ENCODE peak calls at places on chromosomes 13 and 19, in eight cellular contexts. L, E, V, F, U, Q, T and I are unnamed samples. For H3K9me3 and H3K4me1, the result is how much of the 10 kb centered on the place peaks cover.

GRCh38 chr13:110334841-110335490 is 27.9 kb downstream of the COL4A2 start:
- DNase-seq in Q (no peak), V (no peak), U (no peak), E (no peak), T (no peak), F (no peak), L (no peak), I (no peak)

GRCh38 chr13:95714142-95714832 is 37.3 kb downstream of the DNAJC3 start:
- DNase-seq in U (no peak), Q (no peak), E (peak), T (no peak), F (no peak), V (no peak), L (no peak), I (no peak)

GRCh38 chr13:98349731-98350305 is 172.7 kb upstream of the RNF113B start:
- DNase-seq in U (no peak), Q (peak), E (no peak), T (no peak), V (no peak), F (no peak), L (no peak), I (no peak)

GRCh38 chr13:51674276-51674675 is 90.0 kb downstream of the WDFY2 start:
- DNase-seq in L (no peak), U (no peak), Q (no peak), F (peak), E (no peak), T (no peak), V (no peak), I (no peak)

GRCh38 chr13:37869506-37869755 is 141 bp downstream of the TRPC4 start:
- DNase-seq in T (no peak), U (no peak), Q (no peak), F (peak), E (no peak), V (peak), L (no peak), I (no peak)

GRCh38 chr13:98385591-98385990 is 191.3 kb downstream of the STK24 start:
- DNase-seq in L (no peak), Q (no peak), T (no peak), V (no peak), F (no peak), U (no peak), E (no peak), I (no peak)

GRCh38 chr13:114119196-114119595 is 13.2 kb downstream of the RASA3 start:
- DNase-seq in U (no peak), E (peak), T (no peak), V (no peak), L (no peak), Q (no peak), F (no peak), I (no peak)

GRCh38 chr19:372306-372890 is 27.8 kb upstream of the MIER2 start:
- DNase-seq in T (no peak), U (no peak), F (no peak), Q (peak), L (no peak), E (peak), V (no peak), I (no peak)

GRCh38 chr19:16088985-16089846 is 12.9 kb downstream of the TPM4 start:
- DNase-seq in Q (peak), L (no peak), E (no peak), T (no peak), V (no peak), U (no peak), F (no peak), I (no peak)

GRCh38 chr19:8370176-8371010 is 6.4 kb downstream of the ANGPTL4 start:
- DNase-seq in U (no peak), Q (peak), T (no peak), E (no peak), L (no peak), V (no peak), F (no peak), I (peak)

GRCh38 chr13:109592776-109593175 is 193.6 kb downstream of the IRS2 start:
- DNase-seq in L (no peak), E (no peak), T (no peak), U (no peak), F (no peak), V (no peak), Q (no peak), I (no peak)

GRCh38 chr19:4738734-4739133 is 15.1 kb upstream of the DPP9 start:
- DNase-seq in V (no peak), Q (no peak), L (no peak), U (no peak), E (peak), T (no peak), F (no peak), I (no peak)

GRCh38 chr13:108615241-108615640 is 14.2 kb upstream of the MYO16 start:
- DNase-seq in E (no peak), Q (no peak), L (no peak), V (no peak), F (no peak), U (no peak), T (no peak), I (no peak)

GRCh38 chr13:74093691-74094090 is 40.5 kb downstream of the KLF12 start:
- DNase-seq in T (no peak), Q (no peak), V (no peak), U (no peak), L (no peak), E (peak), F (no peak), I (no peak)

GRCh38 chr19:46617566-46618079 is 7.3 kb downstream of the PTGIR start:
- DNase-seq in T (no peak), Q (no peak), V (no peak), F (no peak), L (no peak), U (no peak), E (no peak), I (no peak)

GRCh38 chr13:111846396-111847174 is 220.4 kb upstream of the SOX1 start:
- DNase-seq in E (no peak), U (no peak), F (peak), T (no peak), L (no peak), Q (no peak), V (no peak), I (no peak)

GRCh38 chr19:44890366-44891015 is 563 bp upstream of the TOMM40 start:
- DNase-seq in U (peak), T (peak), Q (peak), E (peak), L (peak), V (peak), F (peak), I (peak)

GRCh38 chr13:74755065-74755464 is 620.9 kb upstream of the KLF12 start:
- DNase-seq in U (no peak), L (no peak), T (no peak), E (peak), F (no peak), Q (no peak), V (no peak), I (no peak)

GRCh38 chr13:105863300-105863699 is 672.2 kb downstream of the EFNB2 start:
- DNase-seq in Q (no peak), T (no peak), U (no peak), E (no peak), V (no peak), F (no peak), L (no peak), I (no peak)

GRCh38 chr13:112812306-112813034 is 122.6 kb downstream of the ATP11A start:
- DNase-seq in F (no peak), Q (peak), T (no peak), E (no peak), L (no peak), V (no peak), U (no peak), I (peak)

GRCh38 chr13:99911965-99912566 is 59.5 kb downstream of the ZIC5 start:
- DNase-seq in E (no peak), F (no peak), V (no peak), Q (no peak), U (no peak), L (no peak), T (no peak), I (no peak)

GRCh38 chr13:41039746-41040145 is 20.6 kb upstream of the ELF1 start:
- DNase-seq in F (no peak), Q (no peak), T (no peak), E (no peak), U (no peak), L (no peak), V (no peak), I (no peak)

GRCh38 chr13:41034862-41035261 is 15.7 kb upstream of the ELF1 start:
- DNase-seq in U (no peak), Q (no peak), T (no peak), V (no peak), E (peak), F (no peak), L (no peak), I (no peak)

GRCh38 chr13:41040584-41041334 is 20.6 kb upstream of the WBP4 start:
- DNase-seq in Q (no peak), E (no peak), U (no peak), V (no peak), L (no peak), T (no peak), F (no peak), I (no peak)
- H3K9me3 ChIP-seq in Q (under half), E (under half), U (under half), V (under half), L (under half), T (under half), F (under half), I (under half)

GRCh38 chr19:18742838-18743237 is 48.3 kb downstream of the COMP start:
- DNase-seq in E (no peak), L (no peak), F (no peak), U (no peak), V (no peak), Q (no peak), T (no peak), I (no peak)

GRCh38 chr19:18741566-18742121 is 49.5 kb downstream of the COMP start:
- DNase-seq in Q (peak), L (no peak), U (no peak), E (no peak), T (no peak), V (no peak), F (no peak), I (peak)

GRCh38 chr19:18742324-18742723 is 48.8 kb downstream of the COMP start:
- DNase-seq in L (no peak), F (no peak), U (no peak), V (no peak), Q (peak), T (no peak), E (no peak), I (no peak)

GRCh38 chr19:18744019-18744418 is 47.1 kb downstream of the COMP start:
- DNase-seq in U (no peak), Q (no peak), F (no peak), E (no peak), T (no peak), V (no peak), L (no peak), I (no peak)

DNA sequence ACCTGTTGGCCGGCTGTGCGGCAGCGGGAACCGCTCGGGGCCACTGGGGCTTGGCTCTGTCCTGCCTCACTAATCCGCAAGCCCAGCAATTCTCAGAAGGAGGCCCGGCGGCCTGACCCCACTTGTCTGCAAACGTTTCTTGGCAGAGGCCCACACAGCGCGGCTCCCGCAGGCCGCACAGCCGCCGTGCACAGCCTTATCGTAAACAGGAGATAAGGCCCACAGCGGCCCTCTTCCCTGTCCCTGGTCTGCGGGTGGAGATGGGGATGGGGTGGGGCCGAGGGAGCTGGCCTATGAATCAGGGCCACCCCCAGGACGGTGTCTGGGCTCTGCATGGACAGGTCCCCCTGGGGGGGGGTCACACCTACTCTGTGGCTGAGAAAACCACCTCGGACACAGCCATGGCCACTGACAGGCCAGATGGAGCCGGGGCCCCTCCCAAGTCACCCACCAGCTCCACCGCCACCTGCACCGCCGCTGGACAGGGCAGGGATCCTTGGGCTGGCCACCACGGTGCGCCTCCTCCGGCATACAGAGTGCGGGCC is 47.8 kb downstream of the COMP start:
- DNase-seq in E (no peak), Q (peak), T (no peak), V (no peak), U (no peak), F (no peak), L (no peak), I (peak)
- H3K4me1 ChIP-seq in E (under half), Q (under half), T (under half), V (under half), U (under half), F (under half), L (under half), I (under half)

GRCh38 chr19:30450101-30450500 is 77.9 kb downstream of the ZNF536 start:
- DNase-seq in T (no peak), E (peak), V (peak), Q (peak), U (no peak), L (no peak), F (peak), I (peak)

GRCh38 chr19:30449673-30450072 is 77.5 kb downstream of the ZNF536 start:
- DNase-seq in E (no peak), Q (no peak), L (no peak), V (peak), F (no peak), U (no peak), T (no peak), I (no peak)

GRCh38 chr19:30448386-30449130 is 76.4 kb downstream of the ZNF536 start:
- DNase-seq in F (no peak), E (peak), V (no peak), L (no peak), T (no peak), Q (no peak), U (no peak), I (no peak)

GRCh38 chr19:30449191-30449590 is 77.0 kb downstream of the ZNF536 start:
- DNase-seq in U (no peak), Q (no peak), L (no peak), F (no peak), T (no peak), V (no peak), E (peak), I (no peak)

GRCh38 chr19:30450945-30451344 is 78.8 kb downstream of the ZNF536 start:
- DNase-seq in E (peak), U (no peak), V (no peak), F (no peak), T (no peak), Q (no peak), L (no peak), I (no peak)
- H3K27ac ChIP-seq in E (no peak), U (no peak), V (no peak), F (no peak), T (no peak), Q (no peak), L (no peak), I (no peak)

DNA sequence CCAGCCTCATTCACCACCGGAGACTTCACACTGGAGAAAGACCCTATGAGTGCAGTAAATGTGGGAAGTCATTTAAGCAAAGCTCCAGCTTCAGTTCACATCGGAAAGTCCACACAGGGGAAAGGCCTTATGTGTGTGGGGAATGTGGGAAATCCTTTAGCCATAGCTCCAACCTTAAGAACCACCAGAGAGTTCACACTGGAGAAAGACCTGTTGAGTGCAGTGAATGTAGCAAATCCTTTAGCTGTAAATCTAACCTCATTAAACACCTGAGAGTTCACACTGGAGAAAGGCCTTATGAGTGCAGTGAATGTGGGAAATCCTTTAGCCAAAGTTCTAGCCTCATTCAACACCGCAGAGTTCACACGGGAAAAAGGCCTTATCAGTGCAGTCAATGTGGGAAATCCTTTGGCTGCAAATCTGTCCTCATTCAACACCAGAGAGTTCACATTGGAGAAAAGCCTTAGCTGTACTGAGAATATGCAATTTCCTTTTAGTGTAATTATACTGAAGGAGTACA is 8.8 kb downstream of the ZNF211 start:
- DNase-seq in V (no peak), E (no peak), F (no peak), L (no peak), U (no peak), Q (no peak), T (no peak), I (no peak)
- H3K9me3 ChIP-seq in V (under half), E (under half), F (under half), L (half or more), U (half or more), Q (under half), T (half or more), I (under half)

GRCh38 chr19:29503785-29504184 is 22.0 kb upstream of the VSTM2B start:
- DNase-seq in U (no peak), E (no peak), L (no peak), V (no peak), T (no peak), Q (no peak), F (no peak), I (no peak)
- H3K4me1 ChIP-seq in U (under half), E (under half), L (under half), V (under half), T (under half), Q (under half), F (under half), I (under half)

DNA sequence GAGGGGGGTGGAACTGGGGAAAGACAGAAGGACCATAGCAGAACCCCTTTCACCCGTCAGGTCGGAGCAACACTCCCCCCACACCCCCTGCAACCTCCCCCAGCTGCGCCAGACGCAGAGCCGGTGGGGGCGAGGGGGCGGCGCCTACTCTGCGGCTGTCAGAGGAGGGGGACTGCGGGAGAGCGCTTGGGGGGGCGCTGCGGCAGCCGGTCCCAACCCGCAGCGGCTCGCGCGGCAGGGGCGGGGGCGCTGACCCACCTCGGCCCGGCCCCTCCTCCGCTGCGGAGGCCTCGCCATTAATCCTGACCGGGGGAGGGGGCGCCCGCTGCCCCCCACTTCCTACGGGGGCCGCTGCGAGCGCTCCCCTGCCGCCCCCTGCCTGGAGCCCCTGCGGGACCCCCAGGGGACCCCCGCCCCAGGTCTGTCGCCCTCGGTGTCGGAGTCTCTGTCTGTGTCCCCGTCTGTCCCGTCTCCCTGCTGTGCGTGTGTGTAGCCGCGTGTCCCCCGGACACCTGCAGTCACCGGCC is 7.9 kb upstream of the NFIC start:
- DNase-seq in V (no peak), E (no peak), F (no peak), L (no peak), T (no peak), Q (no peak), U (no peak), I (no peak)
- H3K27ac ChIP-seq in V (no peak), E (no peak), F (no peak), L (peak), T (peak), Q (peak), U (peak), I (peak)

GRCh38 chr19:41688098-41688497 is at the start of gene CEACAM7:
- DNase-seq in U (no peak), Q (no peak), T (no peak), F (no peak), L (no peak), V (no peak), E (no peak), I (no peak)
- H3K9me3 ChIP-seq in U (under half), Q (under half), T (under half), F (under half), L (under half), V (under half), E (under half), I (under half)